ENCODE peak calls at places on chromosomes 13 and 19, in nine cellular contexts. F, K, Q, V, C, I, O, L and X are unnamed samples.

GRCh38 chr19:47580397-47580796 is 7.4 kb upstream of the ZNF541 start:
- DNase-seq in F (no peak), K (no peak), Q (no peak), V (no peak), C (no peak), I (no peak), O (no peak), L (no peak), X (no peak)

GRCh38 chr13:38398810-38399493 is 49.3 kb downstream of the UFM1 start:
- DNase-seq in F (no peak), K (peak; percentile 95), Q (no peak), V (no peak), C (no peak), I (no peak), O (no peak), L (no peak), X (no peak)

GRCh38 chr19:32469796-32470195 is 64.2 kb downstream of the DPY19L3 start:
- DNase-seq in F (no peak), K (no peak), Q (no peak), V (no peak), C (no peak), I (no peak), O (no peak), L (no peak), X (no peak)

GRCh38 chr13:114286808-114287207 is 5.4 kb downstream of the UPF3A start:
- DNase-seq in F (no peak), K (no peak), Q (no peak), V (no peak), C (no peak), I (no peak), O (no peak), L (no peak), X (no peak)

GRCh38 chr19:7294571-7295212 is 478 bp upstream of the INSR start:
- DNase-seq in F (no peak), K (peak; percentile 37), Q (peak; percentile 69), V (peak; percentile 49), C (peak; percentile 59), I (peak; percentile 25), O (peak; percentile 79), L (no peak), X (no peak)

GRCh38 chr13:110092869-110093268 is 214.1 kb downstream of the COL4A1 start:
- DNase-seq in F (no peak), K (no peak), Q (no peak), V (peak; percentile 72), C (no peak), I (no peak), O (no peak), L (no peak), X (no peak)

GRCh38 chr13:113759525-113760137 is 605 bp downstream of the TMEM255B start:
- DNase-seq in F (no peak), K (peak; percentile 29), Q (peak; percentile 22), V (peak; percentile 16), C (peak; percentile 22), I (no peak), O (peak; percentile 77), L (no peak), X (no peak)

GRCh38 chr19:42250666-42251531 is 4.0 kb downstream of the ERF start:
- DNase-seq in F (no peak), K (no peak), Q (peak; percentile 49), V (peak; percentile 55), C (no peak), I (no peak), O (peak; percentile 64), L (no peak), X (no peak)

GRCh38 chr19:48635263-48635965 is 1.8 kb downstream of the DBP start:
- DNase-seq in F (peak; percentile 72), K (no peak), Q (peak; percentile 80), V (no peak), C (peak; percentile 65), I (peak; percentile 78), O (peak; percentile 98), L (peak; percentile 73), X (peak; percentile 47)

GRCh38 chr13:79282976-79283375 is 123.1 kb downstream of the RBM26 start:
- DNase-seq in F (no peak), K (peak; percentile 48), Q (no peak), V (no peak), C (peak; percentile 1), I (no peak), O (no peak), L (no peak), X (no peak)

GRCh38 chr13:30121244-30121643 is 186.1 kb downstream of the KATNAL1 start:
- DNase-seq in F (no peak), K (no peak), Q (no peak), V (no peak), C (no peak), I (no peak), O (no peak), L (no peak), X (no peak)

GRCh38 chr19:50324331-50324730 is 4.8 kb downstream of the KCNC3 start:
- DNase-seq in F (no peak), K (no peak), Q (no peak), V (no peak), C (no peak), I (no peak), O (peak; percentile 15), L (no peak), X (no peak)

GRCh38 chr19:19256072-19256969 is 16.8 kb downstream of the TM6SF2 start:
- DNase-seq in F (no peak), K (no peak), Q (no peak), V (no peak), C (no peak), I (no peak), O (peak; percentile 60), L (no peak), X (no peak)

GRCh38 chr13:49292742-49293498 is 45.2 kb downstream of the CDADC1 start:
- DNase-seq in F (no peak), K (no peak), Q (no peak), V (peak; percentile 84), C (no peak), I (no peak), O (no peak), L (no peak), X (no peak)

GRCh38 chr13:41064493-41064892 is 3.2 kb downstream of the WBP4 start:
- DNase-seq in F (no peak), K (peak; percentile 15), Q (no peak), V (peak; percentile 79), C (no peak), I (no peak), O (no peak), L (no peak), X (no peak)

GRCh38 chr19:49911381-49912145 is 14.9 kb upstream of the IL4I1 start:
- DNase-seq in F (no peak), K (no peak), Q (no peak), V (no peak), C (no peak), I (no peak), O (no peak), L (no peak), X (no peak)

GRCh38 chr19:16222806-16223205 is 25.1 kb downstream of the AP1M1 start:
- DNase-seq in F (no peak), K (no peak), Q (no peak), V (peak; percentile 14), C (no peak), I (no peak), O (no peak), L (no peak), X (no peak)

GRCh38 chr19:51101171-51101865 is 6.9 kb downstream of the CTU1 start:
- DNase-seq in F (no peak), K (no peak), Q (no peak), V (no peak), C (no peak), I (no peak), O (no peak), L (no peak), X (no peak)

GRCh38 chr19:40528078-40528477 is 48.6 kb upstream of the SHKBP1 start:
- DNase-seq in F (no peak), K (no peak), Q (no peak), V (no peak), C (no peak), I (no peak), O (no peak), L (no peak), X (no peak)

GRCh38 chr13:75789451-75790197 is 153.5 kb downstream of the LMO7 start:
- DNase-seq in F (no peak), K (no peak), Q (no peak), V (no peak), C (no peak), I (no peak), O (no peak), L (no peak), X (no peak)

GRCh38 chr19:821976-822773 is 420 bp upstream of the PLPPR3 start:
- DNase-seq in F (no peak), K (no peak), Q (no peak), V (no peak), C (no peak), I (peak; percentile 9), O (peak; percentile 97), L (no peak), X (no peak)

GRCh38 chr13:52128714-52129700 is at the start of gene NEK5:
- DNase-seq in F (peak; percentile 35), K (peak; percentile 57), Q (peak; percentile 47), V (peak; percentile 34), C (peak; percentile 46), I (peak; percentile 53), O (peak; percentile 94), L (peak; percentile 51), X (peak; percentile 22)

GRCh38 chr13:111064661-111065060 is 50.4 kb upstream of the ARHGEF7 start:
- DNase-seq in F (no peak), K (no peak), Q (no peak), V (no peak), C (no peak), I (no peak), O (no peak), L (no peak), X (no peak)

GRCh38 chr19:5536337-5536894 is 31.3 kb downstream of the TINCR start:
- DNase-seq in F (no peak), K (peak; percentile 57), Q (peak; percentile 20), V (peak; percentile 42), C (no peak), I (no peak), O (peak; percentile 97), L (no peak), X (no peak)

GRCh38 chr13:66424417-66424816 is 805.7 kb downstream of the PCDH9 start:
- DNase-seq in F (no peak), K (no peak), Q (no peak), V (peak; percentile 68), C (no peak), I (no peak), O (no peak), L (no peak), X (no peak)

GRCh38 chr13:51647067-51647466 is 62.8 kb downstream of the WDFY2 start:
- DNase-seq in F (no peak), K (no peak), Q (no peak), V (no peak), C (no peak), I (no peak), O (no peak), L (no peak), X (no peak)

GRCh38 chr19:3691372-3691716 is 8.9 kb downstream of the PIP5K1C start:
- DNase-seq in F (no peak), K (no peak), Q (no peak), V (no peak), C (no peak), I (no peak), O (no peak), L (no peak), X (no peak)

GRCh38 chr13:43348397-43348796 is 325.0 kb downstream of the DNAJC15 start:
- DNase-seq in F (no peak), K (peak; percentile 74), Q (no peak), V (peak; percentile 27), C (no peak), I (no peak), O (no peak), L (no peak), X (no peak)

GRCh38 chr13:27622102-27622820 is 569 bp downstream of the POLR1D start:
- DNase-seq in F (no peak), K (no peak), Q (no peak), V (peak; percentile 27), C (no peak), I (no peak), O (no peak), L (no peak), X (no peak)

GRCh38 chr13:51858433-51859247 is 3.1 kb upstream of the CCDC70 start:
- DNase-seq in F (no peak), K (peak; percentile 15), Q (no peak), V (no peak), C (no peak), I (no peak), O (peak; percentile 43), L (no peak), X (no peak)

GRCh38 chr19:5839312-5840017 is at the start of gene FUT6:
- DNase-seq in F (no peak), K (no peak), Q (no peak), V (no peak), C (no peak), I (no peak), O (no peak), L (no peak), X (no peak)